ENCODE peak calls at places on chromosomes 5 and 9, in eight cellular contexts. N, Y, W, V, J, C, X and T are unnamed samples.

GRCh38 chr5:82365744-82366228 is 87.6 kb upstream of the RPS23 start:
- DNase-seq in N (no peak), Y (no peak), W (no peak), V (peak), J (peak), C (no peak), X (no peak), T (no peak)

GRCh38 chr9:33245341-33245740 is 5.4 kb downstream of the SPINK4 start:
- DNase-seq in N (no peak), Y (no peak), W (no peak), V (no peak), J (no peak), C (no peak), X (no peak), T (no peak)

GRCh38 chr9:76893395-76893932 is 12.4 kb downstream of the PRUNE2 start:
- DNase-seq in N (no peak), Y (no peak), W (peak), V (no peak), J (no peak), C (no peak), X (no peak), T (no peak)

GRCh38 chr9:36818965-36819870 is 214.8 kb downstream of the PAX5 start:
- DNase-seq in N (no peak), Y (no peak), W (no peak), V (no peak), J (no peak), C (no peak), X (peak), T (no peak)

GRCh38 chr9:70475211-70475610 is 60.8 kb upstream of the KLF9 start:
- DNase-seq in N (no peak), Y (no peak), W (no peak), V (no peak), J (no peak), C (no peak), X (no peak), T (no peak)

GRCh38 chr5:3278643-3279042 is 317.0 kb upstream of the IRX1 start:
- DNase-seq in N (no peak), Y (no peak), W (no peak), V (no peak), J (no peak), C (no peak), X (no peak), T (no peak)

GRCh38 chr9:127854169-127854833 is at the start of gene ENG:
- DNase-seq in N (peak), Y (no peak), W (peak), V (peak), J (peak), C (peak), X (peak), T (no peak)

GRCh38 chr5:78009937-78010527 is 233.9 kb upstream of the TBCA start:
- DNase-seq in N (no peak), Y (no peak), W (no peak), V (no peak), J (no peak), C (no peak), X (no peak), T (no peak)

GRCh38 chr9:89999534-90000370 is 394.9 kb downstream of the GADD45G start:
- DNase-seq in N (peak), Y (no peak), W (no peak), V (peak), J (no peak), C (peak), X (no peak), T (peak)

GRCh38 chr9:126108240-126108639 is 218.4 kb upstream of the MVB12B start:
- DNase-seq in N (no peak), Y (no peak), W (peak), V (peak), J (peak), C (peak), X (peak), T (no peak)

GRCh38 chr9:4718911-4719310 is 22.1 kb downstream of the AK3 start:
- DNase-seq in N (no peak), Y (no peak), W (no peak), V (no peak), J (no peak), C (no peak), X (no peak), T (no peak)

GRCh38 chr9:131745611-131746010 is 5.7 kb upstream of the RAPGEF1 start:
- DNase-seq in N (no peak), Y (no peak), W (no peak), V (no peak), J (no peak), C (no peak), X (no peak), T (no peak)

GRCh38 chr9:21782207-21782606 is 20.2 kb upstream of the MTAP start:
- DNase-seq in N (no peak), Y (no peak), W (no peak), V (no peak), J (no peak), C (no peak), X (no peak), T (no peak)

GRCh38 chr9:18362901-18363685 is 110.9 kb upstream of the ADAMTSL1 start:
- DNase-seq in N (peak), Y (no peak), W (no peak), V (no peak), J (no peak), C (peak), X (no peak), T (no peak)

GRCh38 chr5:177111720-177112394 is 21.7 kb upstream of the NSD1 start:
- DNase-seq in N (no peak), Y (no peak), W (peak), V (peak), J (peak), C (peak), X (peak), T (no peak)

GRCh38 chr5:123428521-123429220 is 5.5 kb upstream of the CEP120 start:
- DNase-seq in N (no peak), Y (no peak), W (no peak), V (no peak), J (no peak), C (no peak), X (no peak), T (no peak)

GRCh38 chr5:142915038-142915437 is 144.9 kb downstream of the ARHGAP26 start:
- DNase-seq in N (no peak), Y (no peak), W (no peak), V (no peak), J (no peak), C (no peak), X (no peak), T (no peak)

GRCh38 chr5:370311-370958 is 48.9 kb downstream of the AHRR start:
- DNase-seq in N (peak), Y (no peak), W (no peak), V (no peak), J (no peak), C (no peak), X (no peak), T (no peak)

GRCh38 chr5:143219696-143220095 is 183.8 kb downstream of the NR3C1 start:
- DNase-seq in N (no peak), Y (no peak), W (no peak), V (peak), J (no peak), C (no peak), X (no peak), T (no peak)

GRCh38 chr9:38004809-38005560 is 64.0 kb downstream of the SHB start:
- DNase-seq in N (no peak), Y (peak), W (no peak), V (no peak), J (no peak), C (no peak), X (no peak), T (no peak)

GRCh38 chr9:109812818-109813281 is 32.9 kb downstream of the PALM2AKAP2 start:
- DNase-seq in N (no peak), Y (no peak), W (no peak), V (peak), J (no peak), C (peak), X (no peak), T (no peak)

GRCh38 chr5:7976411-7977190 is 107.7 kb downstream of the MTRR start:
- DNase-seq in N (no peak), Y (no peak), W (peak), V (peak), J (no peak), C (no peak), X (no peak), T (no peak)

GRCh38 chr5:66655395-66656324 is 59.5 kb downstream of the MAST4 start:
- DNase-seq in N (no peak), Y (no peak), W (no peak), V (no peak), J (no peak), C (no peak), X (no peak), T (no peak)

GRCh38 chr9:19703702-19704101 is 85.1 kb downstream of the SLC24A2 start:
- DNase-seq in N (no peak), Y (no peak), W (no peak), V (no peak), J (no peak), C (no peak), X (no peak), T (no peak)

GRCh38 chr9:32344551-32345182 is 39.8 kb upstream of the ACO1 start:
- DNase-seq in N (no peak), Y (no peak), W (no peak), V (peak), J (peak), C (peak), X (no peak), T (no peak)

GRCh38 chr5:176133289-176133870 is 104.8 kb upstream of the SIMC1 start:
- DNase-seq in N (no peak), Y (no peak), W (no peak), V (no peak), J (no peak), C (no peak), X (no peak), T (no peak)

GRCh38 chr9:110619831-110620230 is 40.3 kb upstream of the SVEP1 start:
- DNase-seq in N (no peak), Y (no peak), W (no peak), V (peak), J (no peak), C (no peak), X (no peak), T (no peak)